ENCODE peak calls at places on chromosome 14, in five cellular contexts. F is left cardiac atrium; A is activated CD8-positive, alpha-beta T cell treated with anti-CD3 and anti-CD28 coated beads for 36 hours; U is effector memory CD8-positive, alpha-beta T cell; T is GM23338. P is an unnamed sample.

GRCh38 chr14:75264036-75264435 is 14.6 kb upstream of the FOS start:
- ATAC-seq in F (no peak), A (no peak), U (no peak), T (no peak), P (no peak)

GRCh38 chr14:95282354-95282985 is 37.2 kb downstream of the CLMN start:
- ATAC-seq in A (no peak), U (no peak), T (no peak), F (peak), P (no peak)

GRCh38 chr14:104845033-104845666 is 19.9 kb upstream of the CEP170B start:
- ATAC-seq in U (no peak), T (no peak), A (no peak), F (no peak), P (no peak)

GRCh38 chr14:68569970-68570409 is 222.9 kb downstream of the ZFP36L1 start:
- ATAC-seq in A (no peak), U (no peak), T (no peak), F (no peak), P (no peak)

GRCh38 chr14:51368721-51369163 is 128.7 kb downstream of the TMX1 start:
- ATAC-seq in A (no peak), T (no peak), U (no peak), F (peak), P (no peak)

GRCh38 chr14:74358176-74358829 is 10.0 kb downstream of the VRTN start:
- ATAC-seq in U (no peak), A (no peak), F (no peak), T (no peak), P (no peak)

GRCh38 chr14:106530423-106531107 is 1004.2 kb downstream of the TMEM121 start:
- ATAC-seq in F (no peak), T (no peak), U (peak), A (peak), P (peak)

GRCh38 chr14:67735361-67735921 is 33.8 kb downstream of the RDH12 start:
- ATAC-seq in A (no peak), U (no peak), T (no peak), F (peak), P (no peak)

GRCh38 chr14:54650331-54651017 is 83.5 kb downstream of the SAMD4A start:
- ATAC-seq in U (no peak), F (peak), A (no peak), T (no peak), P (no peak)

GRCh38 chr14:67359775-67360468 is at the start of the genes ATP6V1D and EIF2S1:
- ATAC-seq in F (peak), A (peak), U (peak), T (peak), P (peak)

GRCh38 chr14:53528114-53528513 is 375.0 kb upstream of the DDHD1 start:
- ATAC-seq in T (no peak), A (no peak), F (no peak), U (no peak), P (no peak)

GRCh38 chr14:44428239-44428924 is 78.7 kb downstream of the FSCB start:
- ATAC-seq in U (no peak), T (no peak), F (no peak), A (no peak), P (no peak)

GRCh38 chr14:99077076-99077843 is 194.7 kb downstream of the BCL11B start:
- ATAC-seq in T (no peak), A (peak), F (no peak), U (no peak), P (peak)

GRCh38 chr14:50786821-50787464 is 44.0 kb downstream of the NIN start:
- ATAC-seq in T (no peak), F (no peak), A (peak), U (no peak), P (peak)

GRCh38 chr14:90820958-90821357 is 4.7 kb upstream of the TTC7B start:
- ATAC-seq in U (peak), F (no peak), T (no peak), A (peak), P (peak)

GRCh38 chr14:101853455-101854018 is 92.0 kb downstream of the PPP2R5C start:
- ATAC-seq in A (no peak), T (peak), U (no peak), F (no peak), P (no peak)

GRCh38 chr14:36478782-36479181 is 41.2 kb downstream of the NKX2-1 start:
- ATAC-seq in A (peak), U (no peak), F (no peak), T (no peak), P (peak)

GRCh38 chr14:52080817-52081755 is 12.2 kb upstream of the NID2 start:
- ATAC-seq in F (peak), U (no peak), A (no peak), T (no peak), P (no peak)

GRCh38 chr14:79011091-79011919 is 841.1 kb downstream of the NRXN3 start:
- ATAC-seq in U (no peak), F (no peak), T (no peak), A (no peak), P (no peak)

GRCh38 chr14:75572104-75572503 is 6.3 kb upstream of the FLVCR2 start:
- ATAC-seq in F (no peak), U (no peak), T (no peak), A (no peak), P (no peak)

GRCh38 chr14:104589338-104590195 is 10.0 kb downstream of the C14orf180 start:
- ATAC-seq in T (no peak), F (no peak), A (no peak), U (no peak), P (no peak)

GRCh38 chr14:103395245-103395644 is 10.0 kb downstream of the MARK3 start:
- ATAC-seq in T (no peak), F (no peak), A (peak), U (peak), P (peak)

GRCh38 chr14:52700701-52701172 is 5.4 kb upstream of the ERO1A start:
- ATAC-seq in U (no peak), F (no peak), A (no peak), T (no peak), P (no peak)

GRCh38 chr14:102761206-102761605 is 16.0 kb upstream of the TRAF3 start:
- ATAC-seq in A (no peak), F (no peak), T (no peak), U (no peak), P (no peak)

GRCh38 chr14:58362798-58363412 is 32.8 kb upstream of the TOMM20L start:
- ATAC-seq in A (peak), T (no peak), F (peak), U (peak), P (peak)

GRCh38 chr14:104386281-104386841 is 193.2 kb upstream of the C14orf180 start:
- ATAC-seq in A (no peak), T (peak), U (no peak), F (no peak), P (no peak)

GRCh38 chr14:75941030-75941429 is 40.8 kb downstream of the TGFB3 start:
- ATAC-seq in F (peak), U (no peak), T (no peak), A (no peak), P (no peak)

GRCh38 chr14:72128629-72129028 is 196.4 kb downstream of the RGS6 start:
- ATAC-seq in F (no peak), U (no peak), T (no peak), A (no peak), P (peak)

GRCh38 chr14:71139058-71139946 is 232.0 kb downstream of the PCNX1 start:
- ATAC-seq in F (peak), U (peak), T (peak), A (no peak), P (no peak)

GRCh38 chr14:99246536-99247083 is 25.4 kb downstream of the BCL11B start:
- ATAC-seq in F (no peak), T (peak), U (peak), A (peak), P (peak)

GRCh38 chr14:55976619-55977018 is 141.6 kb upstream of the PELI2 start:
- ATAC-seq in A (no peak), U (no peak), T (no peak), F (no peak), P (no peak)

GRCh38 chr14:90416649-90417237 is 19.9 kb downstream of the CALM1 start:
- ATAC-seq in U (no peak), A (no peak), T (no peak), F (no peak), P (no peak)

GRCh38 chr14:71399057-71399487 is 491.8 kb downstream of the PCNX1 start:
- ATAC-seq in F (peak), U (peak), A (peak), T (no peak), P (peak)

GRCh38 chr14:105945891-105946290 is 419.5 kb downstream of the TMEM121 start:
- ATAC-seq in T (no peak), F (no peak), U (no peak), A (no peak), P (peak)

GRCh38 chr14:51592836-51593235 is 58.9 kb upstream of the FRMD6 start:
- ATAC-seq in T (no peak), A (no peak), U (no peak), F (no peak), P (peak)

GRCh38 chr14:36604757-36605505 is 22.5 kb upstream of the NKX2-8 start:
- ATAC-seq in U (no peak), A (peak), F (peak), T (peak), P (no peak)

GRCh38 chr14:91017011-91017410 is 43.4 kb downstream of the RPS6KA5 start:
- ATAC-seq in T (no peak), A (no peak), U (no peak), F (no peak), P (no peak)

GRCh38 chr14:102893452-102893851 is 29.0 kb upstream of the AMN start:
- ATAC-seq in A (no peak), T (no peak), U (no peak), F (peak), P (peak)

GRCh38 chr14:80215756-80216581 is 4.7 kb upstream of the DIO2 start:
- ATAC-seq in T (peak), F (peak), A (no peak), U (no peak), P (no peak)

GRCh38 chr14:89185919-89186849 is 230.8 kb downstream of the FOXN3 start:
- ATAC-seq in A (no peak), T (peak), F (peak), U (no peak), P (no peak)

P was measured in activated T-helper 17 cell treated with anti-CD3 and anti-CD28 coated beads, Interleukin-2, amount 50 U/mL, for 72 hours.